ENCODE peak calls at places on chromosome 2, in eight cellular contexts. J, Q, B, P, R, S, E and K are unnamed samples.
A peak's percentile ranks its signal among the peaks of the same experiment; 100 is the strongest.

GRCh38 chr2:100236166-100236565 is 86.1 kb downstream of the LONRF2 start:
- DNase-seq in B (no peak), Q (no peak), P (no peak), J (no peak), S (no peak), E (no peak), R (no peak), K (no peak)

GRCh38 chr2:173282795-173283545 is 71.7 kb upstream of the CDCA7 start:
- DNase-seq in P (no peak), J (no peak), E (no peak), Q (no peak), B (no peak), S (no peak), R (no peak), K (no peak)

GRCh38 chr2:25265802-25266201 is 75.9 kb downstream of the DNMT3A start:
- DNase-seq in P (no peak), S (no peak), E (no peak), B (no peak), R (peak; percentile 51), Q (no peak), J (peak; percentile 11), K (no peak)

GRCh38 chr2:163341426-163341825 is 394.4 kb downstream of the FIGN start:
- DNase-seq in Q (no peak), P (no peak), S (no peak), R (no peak), B (no peak), E (no peak), J (peak; percentile 48), K (no peak)

GRCh38 chr2:155377931-155378444 is 679.5 kb downstream of the KCNJ3 start:
- DNase-seq in Q (no peak), E (no peak), S (no peak), B (no peak), P (no peak), J (peak; percentile 2), R (no peak), K (no peak)

GRCh38 chr2:104118889-104119288 is 735.0 kb upstream of the POU3F3 start:
- DNase-seq in E (no peak), J (no peak), P (no peak), R (no peak), Q (no peak), S (no peak), B (no peak), K (no peak)

GRCh38 chr2:221676566-221677172 is 104.6 kb upstream of the EPHA4 start:
- DNase-seq in Q (no peak), P (no peak), S (no peak), R (no peak), J (peak; percentile 22), B (no peak), E (no peak), K (no peak)

GRCh38 chr2:109721117-109721504 is 73.0 kb upstream of the RGPD5 start:
- DNase-seq in P (peak; percentile 9), B (no peak), S (no peak), J (no peak), R (no peak), Q (no peak), E (no peak), K (no peak)

GRCh38 chr2:204794624-204795023 is 249.3 kb downstream of the PARD3B start:
- DNase-seq in J (peak; percentile 4), R (no peak), B (no peak), S (no peak), E (no peak), P (no peak), Q (no peak), K (no peak)

GRCh38 chr2:176653856-176654443 is 384.7 kb downstream of the MTX2 start:
- DNase-seq in R (no peak), E (peak; percentile 66), J (peak; percentile 62), B (peak; percentile 44), S (peak; percentile 36), Q (peak; percentile 50), P (peak; percentile 60), K (no peak)

GRCh38 chr2:1884933-1885580 is 140.7 kb upstream of the PXDN start:
- DNase-seq in Q (no peak), J (peak; percentile 69), B (no peak), S (no peak), R (no peak), P (no peak), E (no peak), K (no peak)

GRCh38 chr2:236317938-236318396 is 53.8 kb upstream of the ASB18 start:
- DNase-seq in R (no peak), B (no peak), J (no peak), Q (no peak), P (peak; percentile 28), S (no peak), E (no peak), K (no peak)

GRCh38 chr2:177902395-177903160 is 170.0 kb downstream of the PDE11A start:
- DNase-seq in E (no peak), P (no peak), B (no peak), J (no peak), S (no peak), R (no peak), Q (no peak), K (no peak)

GRCh38 chr2:219521066-219521880 is 7.0 kb downstream of the ASIC4 start:
- DNase-seq in Q (no peak), E (peak; percentile 67), B (peak; percentile 87), P (no peak), J (peak; percentile 46), S (no peak), R (no peak), K (no peak)

GRCh38 chr2:72887836-72888437 is 729 bp downstream of the SPR start:
- DNase-seq in Q (peak; percentile 92), P (peak; percentile 95), E (peak; percentile 93), R (peak; percentile 31), S (peak; percentile 92), B (peak; percentile 85), J (peak; percentile 89), K (no peak)

GRCh38 chr2:168462543-168463045 is 6.5 kb downstream of the CERS6 start:
- DNase-seq in B (no peak), J (no peak), R (no peak), P (no peak), E (no peak), S (no peak), Q (no peak), K (no peak)

GRCh38 chr2:170369894-170370293 is 191.9 kb downstream of the MYO3B start:
- DNase-seq in Q (no peak), E (no peak), S (no peak), R (no peak), B (peak; percentile 2), J (peak; percentile 49), P (no peak), K (no peak)

GRCh38 chr2:11938196-11938595 is 191.8 kb downstream of the LPIN1 start:
- DNase-seq in J (peak; percentile 56), S (no peak), E (no peak), B (no peak), Q (no peak), P (peak; percentile 31), R (no peak), K (no peak)

GRCh38 chr2:42296226-42296625 is 64.8 kb downstream of the COX7A2L start:
- DNase-seq in P (no peak), Q (no peak), E (no peak), B (no peak), R (no peak), J (no peak), S (no peak), K (no peak)

GRCh38 chr2:105515581-105516415 is 116.9 kb upstream of the FHL2 start:
- DNase-seq in R (no peak), B (no peak), J (no peak), S (no peak), P (no peak), E (no peak), Q (peak; percentile 54), K (no peak)

GRCh38 chr2:181715033-181715630 is 34.8 kb upstream of the NEUROD1 start:
- DNase-seq in Q (peak; percentile 42), R (peak; percentile 59), J (peak; percentile 87), B (peak; percentile 16), S (peak; percentile 60), P (peak; percentile 74), E (peak; percentile 71), K (peak; percentile 58)

GRCh38 chr2:164535280-164536025 is 85.8 kb downstream of the GRB14 start:
- DNase-seq in B (no peak), E (no peak), S (no peak), J (no peak), R (no peak), P (no peak), Q (no peak), K (no peak)

GRCh38 chr2:210195066-210195852 is 24.1 kb upstream of the KANSL1L start:
- DNase-seq in E (no peak), B (no peak), P (no peak), R (no peak), J (peak; percentile 76), S (no peak), Q (peak; percentile 21), K (no peak)

GRCh38 chr2:127362971-127363370 is 24.8 kb downstream of the MAP3K2 start:
- DNase-seq in P (no peak), J (peak; percentile 23), R (no peak), B (no peak), E (no peak), Q (no peak), S (no peak), K (no peak)

GRCh38 chr2:220188031-220188430 is 560.6 kb downstream of the SLC4A3 start:
- DNase-seq in R (no peak), J (peak; percentile 68), E (no peak), B (peak; percentile 16), Q (no peak), P (peak; percentile 31), S (no peak), K (no peak)

GRCh38 chr2:40499437-40499836 is 47.5 kb upstream of the SLC8A1 start:
- DNase-seq in S (no peak), J (no peak), Q (no peak), P (no peak), B (no peak), R (no peak), E (no peak), K (no peak)

GRCh38 chr2:40497251-40497859 is 45.5 kb upstream of the SLC8A1 start:
- DNase-seq in B (no peak), J (no peak), P (no peak), Q (no peak), R (no peak), E (no peak), S (no peak), K (no peak)
- TF ChIP-seq CTCF in B (no peak), J (peak; percentile 12), P (no peak), Q (no peak), R (no peak), E (no peak), S (no peak), K (no peak)

GRCh38 chr2:39516347-39517101 is 79.4 kb upstream of the MAP4K3 start:
- DNase-seq in J (peak; percentile 90), P (no peak), E (peak; percentile 34), B (no peak), Q (peak; percentile 34), S (peak; percentile 55), R (no peak), K (no peak)
- TF ChIP-seq CTCF in J (no peak), P (no peak), E (no peak), B (peak; percentile 16), Q (peak; percentile 8), S (peak; percentile 33), R (no peak), K (no peak)

GRCh38 chr2:197310940-197311485 is 433 bp upstream of the ANKRD44 start:
- DNase-seq in Q (no peak), S (no peak), R (no peak), P (no peak), E (no peak), B (no peak), J (peak; percentile 14), K (peak; percentile 47)
- TF ChIP-seq CTCF in Q (no peak), S (no peak), R (no peak), P (no peak), E (no peak), B (peak; percentile 5), J (no peak), K (peak; percentile 3)

GRCh38 chr2:26537069-26537825 is 59.3 kb upstream of the OTOF start:
- DNase-seq in B (no peak), R (no peak), P (no peak), J (no peak), Q (peak; percentile 5), S (no peak), E (no peak), K (no peak)
- TF ChIP-seq CTCF in B (no peak), R (no peak), P (no peak), J (no peak), Q (no peak), S (no peak), E (no peak), K (no peak)